ENCODE peak calls at places on chromosomes 4 and X, in eight cellular contexts. K, L, M, U, D, A, Z and F are unnamed samples.

GRCh38 chrX:71992711-71993110 is 82.1 kb downstream of the NHSL2 start:
- DNase-seq in L (no peak), K (no peak), U (no peak), Z (no peak), D (no peak), A (no peak), M (no peak), F (no peak)

GRCh38 chr4:188220006-188220405 is 80.8 kb downstream of the TRIML1 start:
- DNase-seq in D (no peak), L (no peak), Z (no peak), U (no peak), A (no peak), K (no peak), M (no peak), F (no peak)

GRCh38 chr4:175308236-175308635 is 390.1 kb downstream of the ADAM29 start:
- DNase-seq in Z (no peak), U (peak; percentile 47), M (no peak), L (no peak), K (no peak), A (peak; percentile 39), D (no peak), F (no peak)

GRCh38 chr4:76637704-76638361 is 202.8 kb downstream of the SHROOM3 start:
- DNase-seq in L (no peak), A (no peak), K (no peak), U (no peak), Z (no peak), M (no peak), D (no peak), F (no peak)

GRCh38 chrX:12245650-12246645 is 107.7 kb downstream of the FRMPD4 start:
- DNase-seq in Z (no peak), M (peak; percentile 74), A (peak; percentile 53), D (no peak), U (peak; percentile 73), L (no peak), K (no peak), F (peak; percentile 53)

GRCh38 chrX:117957128-117957527 is 159.5 kb downstream of the KLHL13 start:
- DNase-seq in L (no peak), U (peak; percentile 28), K (no peak), M (peak; percentile 1), A (peak; percentile 55), Z (no peak), D (no peak), F (no peak)

GRCh38 chr4:54607067-54607466 is 50.7 kb upstream of the KIT start:
- DNase-seq in A (no peak), M (no peak), L (no peak), K (no peak), D (no peak), U (no peak), Z (no peak), F (no peak)

GRCh38 chrX:17559728-17560379 is 177.4 kb upstream of the SCML1 start:
- DNase-seq in M (peak; percentile 79), Z (no peak), U (peak; percentile 87), K (peak; percentile 16), L (peak; percentile 29), A (peak; percentile 89), D (peak; percentile 72), F (peak; percentile 60)

GRCh38 chr4:4490041-4490440 is 51.8 kb downstream of the STX18 start:
- DNase-seq in U (peak; percentile 36), D (no peak), K (no peak), Z (no peak), M (peak; percentile 41), A (no peak), L (no peak), F (no peak)

GRCh38 chr4:108965472-108966076 is 202.7 kb upstream of the ETNPPL start:
- DNase-seq in K (no peak), Z (no peak), L (no peak), A (no peak), U (no peak), D (no peak), M (no peak), F (peak; percentile 33)

GRCh38 chr4:95360911-95361695 is 187.7 kb downstream of the UNC5C start:
- DNase-seq in Z (no peak), D (no peak), K (no peak), U (no peak), L (no peak), M (no peak), A (no peak), F (no peak)

GRCh38 chrX:71095555-71095970 is at the start of gene FOXO4:
- DNase-seq in D (peak; percentile 95), L (peak; percentile 93), A (peak; percentile 64), Z (peak; percentile 96), K (peak; percentile 90), U (peak; percentile 83), M (peak; percentile 91), F (peak; percentile 82)

GRCh38 chr4:89334830-89335229 is 27.2 kb upstream of the GPRIN3 start:
- DNase-seq in L (no peak), Z (no peak), K (no peak), A (no peak), M (no peak), U (no peak), D (no peak), F (no peak)

GRCh38 chrX:134695999-134696398 is 37.7 kb upstream of the PLAC1 start:
- DNase-seq in M (peak; percentile 38), Z (no peak), D (no peak), U (no peak), L (no peak), A (no peak), K (no peak), F (no peak)

GRCh38 chr4:176784816-176785215 is 7.9 kb downstream of the VEGFC start:
- DNase-seq in A (no peak), M (no peak), U (no peak), L (no peak), D (no peak), K (no peak), Z (no peak), F (peak; percentile 71)

GRCh38 chr4:84578540-84579409 is 4.2 kb upstream of the CDS1 start:
- DNase-seq in K (peak; percentile 21), U (peak; percentile 65), M (peak; percentile 72), L (peak; percentile 14), D (peak; percentile 55), A (peak; percentile 37), Z (peak; percentile 62), F (peak; percentile 58)

GRCh38 chr4:88737304-88738015 is 39.8 kb upstream of the NAP1L5 start:
- DNase-seq in M (no peak), K (peak; percentile 77), A (peak; percentile 84), D (peak; percentile 68), L (peak; percentile 34), U (peak; percentile 57), Z (no peak), F (peak; percentile 34)

GRCh38 chr4:151099976-151100417 is 569 bp downstream of the RPS3A start:
- DNase-seq in D (no peak), A (peak; percentile 39), K (no peak), Z (no peak), L (no peak), U (peak; percentile 40), M (peak; percentile 50), F (no peak)

GRCh38 chr4:10173039-10173753 is 56.6 kb upstream of the WDR1 start:
- DNase-seq in A (no peak), D (no peak), L (no peak), M (peak; percentile 71), Z (no peak), U (no peak), K (peak; percentile 52), F (no peak)

GRCh38 chr4:153564630-153565525 is 98.7 kb downstream of the TMEM131L start:
- DNase-seq in U (no peak), M (no peak), L (peak; percentile 73), Z (peak; percentile 28), K (no peak), D (no peak), A (peak; percentile 48), F (peak; percentile 48)

GRCh38 chrX:150625107-150625506 is 56.7 kb downstream of the MTM1 start:
- DNase-seq in D (no peak), K (no peak), A (no peak), L (no peak), U (no peak), Z (no peak), M (no peak), F (no peak)

GRCh38 chr4:8568068-8568668 is 12.0 kb upstream of the GPR78 start:
- DNase-seq in U (no peak), A (peak; percentile 46), L (no peak), M (no peak), K (no peak), Z (no peak), D (no peak), F (peak; percentile 64)
- H3K4me3 ChIP-seq in U (no peak overlapping the region), A (no peak overlapping the region), L (no peak overlapping the region), M (no peak overlapping the region), K (no peak overlapping the region), Z (no peak overlapping the region), D (no peak overlapping the region), F (no peak overlapping the region)

GRCh38 chr4:186746581-186746980 is 22.9 kb upstream of the FAT1 start:
- DNase-seq in D (no peak), M (no peak), Z (no peak), K (no peak), A (no peak), U (no peak), L (no peak), F (peak; percentile 44)

GRCh38 chr4:186752310-186752709 is 28.7 kb upstream of the FAT1 start:
- DNase-seq in U (no peak), D (no peak), K (no peak), Z (no peak), L (no peak), A (no peak), M (no peak), F (no peak)

GRCh38 chr4:186749611-186750281 is 26.1 kb upstream of the FAT1 start:
- DNase-seq in M (no peak), D (no peak), A (no peak), K (no peak), Z (no peak), U (no peak), L (no peak), F (no peak)
- TF ChIP-seq CTCF in M (no peak), D (no peak), A (no peak), K (no peak), Z (no peak), U (no peak), L (no peak), F (no peak)

GRCh38 chr4:136749988-136750387 is 782.3 kb downstream of the PCDH18 start:
- DNase-seq in U (no peak), Z (no peak), M (no peak), D (no peak), A (no peak), K (no peak), L (no peak), F (no peak)

GRCh38 chr4:136750898-136751297 is 781.4 kb downstream of the PCDH18 start:
- DNase-seq in A (no peak), L (no peak), K (no peak), D (no peak), M (no peak), U (no peak), Z (no peak), F (peak; percentile 21)

GRCh38 chr4:136748165-136748564 is 784.1 kb downstream of the PCDH18 start:
- DNase-seq in U (no peak), A (no peak), K (no peak), D (no peak), M (no peak), Z (no peak), L (no peak), F (no peak)

GRCh38 chr4:136748777-136749176 is 783.5 kb downstream of the PCDH18 start:
- DNase-seq in Z (no peak), M (no peak), D (no peak), K (no peak), L (no peak), A (no peak), U (no peak), F (no peak)

GRCh38 chr4:136751530-136751929 is 780.8 kb downstream of the PCDH18 start:
- DNase-seq in Z (no peak), U (no peak), L (no peak), M (no peak), K (no peak), A (no peak), D (no peak), F (peak; percentile 5)
- H3K4me3 ChIP-seq in Z (no peak overlapping the region), U (no peak overlapping the region), L (no peak overlapping the region), M (no peak overlapping the region), K (no peak overlapping the region), A (no peak overlapping the region), D (no peak overlapping the region), F (no peak overlapping the region)

GRCh38 chrX:125826080-125826479 is 340.0 kb downstream of the DCAF12L2 start:
- DNase-seq in Z (no peak), L (no peak), M (no peak), A (no peak), U (no peak), D (no peak), K (no peak), F (no peak)
- TF ChIP-seq CTCF in Z (no peak), L (no peak), M (no peak), A (no peak), U (no peak), D (no peak), K (no peak), F (no peak)